ENCODE peak calls at places on chromosome 18, in nine cellular contexts. One of them, this sample, is unnamed.

GRCh38 chr18:24201699-24202687 is 63.1 kb downstream of the CABYR start:
- DNase-seq in GDM1: no peak
- DNase-seq in activated naive CD4-positive, alpha-beta T cell treated with anti-CD3 and anti-CD28 coated beads, Interleukin-2, amount 50 U/mL, for 16 hours: no peak
- DNase-seq in neural progenitor cell: no peak
- DNase-seq in transverse colon: no peak
- DNase-seq in GM03348: no peak
- DNase-seq in neuronal stem cell: no peak
- DNase-seq in kidney: no peak
- DNase-seq in AG20443: no peak
- DNase-seq in this sample: no peak

GRCh38 chr18:2529154-2529553 is 42.2 kb downstream of the METTL4 start:
- DNase-seq in GDM1: no peak
- DNase-seq in activated naive CD4-positive, alpha-beta T cell treated with anti-CD3 and anti-CD28 coated beads, Interleukin-2, amount 50 U/mL, for 16 hours: no peak
- DNase-seq in neural progenitor cell: no peak
- DNase-seq in transverse colon: no peak
- DNase-seq in GM03348: no peak
- DNase-seq in neuronal stem cell: no peak
- DNase-seq in kidney: no peak
- DNase-seq in AG20443: no peak
- DNase-seq in this sample: no peak

GRCh38 chr18:68840554-68841263 is 42.8 kb downstream of the CCDC102B start:
- DNase-seq in GDM1: no peak
- DNase-seq in activated naive CD4-positive, alpha-beta T cell treated with anti-CD3 and anti-CD28 coated beads, Interleukin-2, amount 50 U/mL, for 16 hours: no peak
- DNase-seq in neural progenitor cell: peak
- DNase-seq in transverse colon: no peak
- DNase-seq in GM03348: peak
- DNase-seq in neuronal stem cell: peak
- DNase-seq in kidney: no peak
- DNase-seq in AG20443: peak
- DNase-seq in this sample: peak

GRCh38 chr18:42048150-42048549 is 93.1 kb downstream of the PIK3C3 start:
- DNase-seq in GDM1: no peak
- DNase-seq in activated naive CD4-positive, alpha-beta T cell treated with anti-CD3 and anti-CD28 coated beads, Interleukin-2, amount 50 U/mL, for 16 hours: no peak
- DNase-seq in neural progenitor cell: no peak
- DNase-seq in transverse colon: no peak
- DNase-seq in GM03348: peak
- DNase-seq in neuronal stem cell: no peak
- DNase-seq in kidney: no peak
- DNase-seq in AG20443: peak
- DNase-seq in this sample: peak

GRCh38 chr18:59740131-59740530 is 42.9 kb upstream of the CCBE1 start:
- DNase-seq in GDM1: no peak
- DNase-seq in activated naive CD4-positive, alpha-beta T cell treated with anti-CD3 and anti-CD28 coated beads, Interleukin-2, amount 50 U/mL, for 16 hours: no peak
- DNase-seq in neural progenitor cell: no peak
- DNase-seq in transverse colon: no peak
- DNase-seq in GM03348: no peak
- DNase-seq in neuronal stem cell: no peak
- DNase-seq in kidney: no peak
- DNase-seq in AG20443: no peak
- DNase-seq in this sample: no peak

GRCh38 chr18:9520666-9521065 is 45.4 kb downstream of the RALBP1 start:
- DNase-seq in GDM1: no peak
- DNase-seq in activated naive CD4-positive, alpha-beta T cell treated with anti-CD3 and anti-CD28 coated beads, Interleukin-2, amount 50 U/mL, for 16 hours: no peak
- DNase-seq in neural progenitor cell: no peak
- DNase-seq in transverse colon: no peak
- DNase-seq in GM03348: peak
- DNase-seq in neuronal stem cell: no peak
- DNase-seq in kidney: no peak
- DNase-seq in AG20443: no peak
- DNase-seq in this sample: no peak

GRCh38 chr18:46073474-46074331 is 1.6 kb upstream of the PSTPIP2 start:
- DNase-seq in GDM1: peak
- DNase-seq in activated naive CD4-positive, alpha-beta T cell treated with anti-CD3 and anti-CD28 coated beads, Interleukin-2, amount 50 U/mL, for 16 hours: peak
- DNase-seq in neural progenitor cell: peak
- DNase-seq in transverse colon: peak
- DNase-seq in GM03348: peak
- DNase-seq in neuronal stem cell: peak
- DNase-seq in kidney: no peak
- DNase-seq in AG20443: peak
- DNase-seq in this sample: peak

GRCh38 chr18:22195052-22195451 is 25.7 kb downstream of the GATA6 start:
- DNase-seq in GDM1: no peak
- DNase-seq in activated naive CD4-positive, alpha-beta T cell treated with anti-CD3 and anti-CD28 coated beads, Interleukin-2, amount 50 U/mL, for 16 hours: no peak
- DNase-seq in neural progenitor cell: no peak
- DNase-seq in transverse colon: no peak
- DNase-seq in GM03348: no peak
- DNase-seq in neuronal stem cell: no peak
- DNase-seq in kidney: no peak
- DNase-seq in AG20443: no peak
- DNase-seq in this sample: no peak

GRCh38 chr18:75643083-75643482 is 215.6 kb upstream of the SMIM21 start:
- DNase-seq in GDM1: no peak
- DNase-seq in activated naive CD4-positive, alpha-beta T cell treated with anti-CD3 and anti-CD28 coated beads, Interleukin-2, amount 50 U/mL, for 16 hours: no peak
- DNase-seq in neural progenitor cell: no peak
- DNase-seq in transverse colon: no peak
- DNase-seq in GM03348: no peak
- DNase-seq in neuronal stem cell: no peak
- DNase-seq in kidney: no peak
- DNase-seq in AG20443: no peak
- DNase-seq in this sample: no peak

GRCh38 chr18:79766308-79766707 is 31.4 kb upstream of the KCNG2 start:
- DNase-seq in GDM1: no peak
- DNase-seq in activated naive CD4-positive, alpha-beta T cell treated with anti-CD3 and anti-CD28 coated beads, Interleukin-2, amount 50 U/mL, for 16 hours: no peak
- DNase-seq in neural progenitor cell: no peak
- DNase-seq in transverse colon: no peak
- DNase-seq in GM03348: no peak
- DNase-seq in neuronal stem cell: no peak
- DNase-seq in kidney: no peak
- DNase-seq in AG20443: no peak
- DNase-seq in this sample: no peak

GRCh38 chr18:57121542-57122112 is 25.3 kb upstream of the BOD1L2 start:
- DNase-seq in GDM1: no peak
- DNase-seq in activated naive CD4-positive, alpha-beta T cell treated with anti-CD3 and anti-CD28 coated beads, Interleukin-2, amount 50 U/mL, for 16 hours: no peak
- DNase-seq in neural progenitor cell: peak
- DNase-seq in transverse colon: no peak
- DNase-seq in GM03348: no peak
- DNase-seq in neuronal stem cell: peak
- DNase-seq in kidney: no peak
- DNase-seq in AG20443: no peak
- DNase-seq in this sample: no peak

GRCh38 chr18:54031243-54031642 is 193.2 kb downstream of the MBD2 start:
- DNase-seq in GDM1: no peak
- DNase-seq in activated naive CD4-positive, alpha-beta T cell treated with anti-CD3 and anti-CD28 coated beads, Interleukin-2, amount 50 U/mL, for 16 hours: no peak
- DNase-seq in neural progenitor cell: no peak
- DNase-seq in transverse colon: no peak
- DNase-seq in GM03348: no peak
- DNase-seq in neuronal stem cell: no peak
- DNase-seq in kidney: no peak
- DNase-seq in AG20443: no peak
- DNase-seq in this sample: no peak

GRCh38 chr18:14905350-14905749 is 157.4 kb downstream of the ANKRD30B start:
- DNase-seq in GDM1: no peak
- DNase-seq in activated naive CD4-positive, alpha-beta T cell treated with anti-CD3 and anti-CD28 coated beads, Interleukin-2, amount 50 U/mL, for 16 hours: no peak
- DNase-seq in neural progenitor cell: no peak
- DNase-seq in transverse colon: no peak
- DNase-seq in GM03348: no peak
- DNase-seq in neuronal stem cell: no peak
- DNase-seq in kidney: no peak
- DNase-seq in AG20443: no peak
- DNase-seq in this sample: no peak

GRCh38 chr18:43680096-43680495 is 402.8 kb upstream of the SYT4 start:
- DNase-seq in GDM1: no peak
- DNase-seq in activated naive CD4-positive, alpha-beta T cell treated with anti-CD3 and anti-CD28 coated beads, Interleukin-2, amount 50 U/mL, for 16 hours: no peak
- DNase-seq in neural progenitor cell: no peak
- DNase-seq in transverse colon: no peak
- DNase-seq in GM03348: peak
- DNase-seq in neuronal stem cell: no peak
- DNase-seq in kidney: no peak
- DNase-seq in AG20443: peak
- DNase-seq in this sample: no peak

GRCh38 chr18:50790956-50791355 is 28.9 kb downstream of the MRO start:
- DNase-seq in GDM1: no peak
- DNase-seq in activated naive CD4-positive, alpha-beta T cell treated with anti-CD3 and anti-CD28 coated beads, Interleukin-2, amount 50 U/mL, for 16 hours: no peak
- DNase-seq in neural progenitor cell: no peak
- DNase-seq in transverse colon: no peak
- DNase-seq in GM03348: no peak
- DNase-seq in neuronal stem cell: no peak
- DNase-seq in kidney: no peak
- DNase-seq in AG20443: no peak
- DNase-seq in this sample: no peak

This sample was measured in amniotic stem cell.